ENCODE peak calls at places on chromosomes 2 and 18, in eight cellular contexts. O is sigmoid colon, F is esophagus squamous epithelium, K is left ventricle myocardium superior, G is cardiac muscle cell, M is NCI-H2171 treated with DMSO at 0.1 percent for 48 hours, J is astrocyte of the spinal cord, X is foreskin fibroblast. V is an unnamed sample.
A peak's percentile ranks its signal among the peaks of the same experiment; 100 is the strongest.

GRCh38 chr2:209696836-209697711 is 74.6 kb upstream of the UNC80 start:
- DNase-seq in O (no peak), F (no peak), K (no peak), G (no peak), M (peak; percentile 89), J (no peak), X (no peak), V (no peak)

GRCh38 chr2:218370410-218371063 is 11.5 kb upstream of the SLC11A1 start:
- DNase-seq in O (peak; percentile 88), F (no peak), K (no peak), G (peak; percentile 72), M (no peak), J (no peak), X (peak; percentile 46), V (no peak)

GRCh38 chr18:12403601-12404506 is 3.9 kb upstream of the PRELID3A start:
- DNase-seq in O (no peak), F (no peak), K (no peak), G (peak; percentile 87), M (no peak), J (peak; percentile 74), X (peak; percentile 92), V (no peak)

GRCh38 chr18:63878982-63879381 is 8.5 kb upstream of the SERPINB2 start:
- DNase-seq in O (no peak), F (no peak), K (no peak), G (peak; percentile 17), M (no peak), J (no peak), X (peak; percentile 48), V (no peak)

GRCh38 chr2:157857881-157858280 is 18.2 kb downstream of the ACVR1 start:
- DNase-seq in O (no peak), F (no peak), K (no peak), G (no peak), M (no peak), J (peak; percentile 40), X (peak; percentile 43), V (no peak)

GRCh38 chr2:60168247-60168646 is 385.2 kb downstream of the BCL11A start:
- DNase-seq in O (no peak), F (no peak), K (no peak), G (no peak), M (no peak), J (no peak), X (no peak), V (no peak)

GRCh38 chr2:130846233-130846632 is 9.5 kb downstream of the ARHGEF4 start:
- DNase-seq in O (no peak), F (no peak), K (no peak), G (no peak), M (no peak), J (no peak), X (no peak), V (no peak)

GRCh38 chr2:15636972-15637785 is 45.5 kb downstream of the DDX1 start:
- DNase-seq in O (no peak), F (no peak), K (peak; percentile 78), G (peak; percentile 83), M (peak; percentile 59), J (peak; percentile 76), X (peak; percentile 85), V (peak; percentile 39)

GRCh38 chr2:175126661-175127060 is 41.3 kb downstream of the ATF2 start:
- DNase-seq in O (no peak), F (no peak), K (no peak), G (peak; percentile 3), M (no peak), J (no peak), X (no peak), V (no peak)

GRCh38 chr18:49055787-49056186 is 105.0 kb upstream of the SMAD7 start:
- DNase-seq in O (peak; percentile 93), F (no peak), K (peak; percentile 67), G (peak; percentile 74), M (no peak), J (peak; percentile 67), X (peak; percentile 69), V (no peak)

GRCh38 chr2:150007815-150008430 is 420.3 kb upstream of the MMADHC start:
- DNase-seq in O (no peak), F (no peak), K (no peak), G (no peak), M (no peak), J (no peak), X (peak; percentile 18), V (no peak)

GRCh38 chr18:7789853-7790552 is 222.9 kb downstream of the PTPRM start:
- DNase-seq in O (no peak), F (no peak), K (no peak), G (peak; percentile 67), M (peak; percentile 84), J (peak; percentile 60), X (peak; percentile 65), V (no peak)

GRCh38 chr2:46363535-46364170 is 66.4 kb downstream of the EPAS1 start:
- DNase-seq in O (no peak), F (no peak), K (no peak), G (peak; percentile 78), M (no peak), J (peak; percentile 71), X (peak; percentile 66), V (no peak)

GRCh38 chr2:102267774-102268173 is 43.6 kb upstream of the IL1RL1 start:
- DNase-seq in O (no peak), F (no peak), K (no peak), G (no peak), M (no peak), J (no peak), X (no peak), V (no peak)

GRCh38 chr2:86254576-86255538 is 55.6 kb downstream of the MRPL35 start:
- DNase-seq in O (peak; percentile 74), F (no peak), K (peak; percentile 76), G (no peak), M (no peak), J (peak; percentile 3), X (no peak), V (no peak)

GRCh38 chr18:76410660-76411417 is 84.2 kb downstream of the ZNF516 start:
- DNase-seq in O (no peak), F (no peak), K (no peak), G (no peak), M (no peak), J (no peak), X (no peak), V (no peak)

GRCh38 chr2:217357886-217358620 is 498.2 kb upstream of the TNP1 start:
- DNase-seq in O (no peak), F (no peak), K (no peak), G (no peak), M (no peak), J (no peak), X (no peak), V (no peak)

V was measured in T-helper 9 cell.